ENCODE peak calls at places on chromosomes 5 and 9, in six cellular contexts. A, B, T, S, Y and Z are unnamed samples.

GRCh38 chr5:79959407-79959806 is 31.7 kb downstream of the MTX3 start:
- DNase-seq in A (no peak), Y (no peak), B (no peak), S (no peak), T (no peak), Z (no peak)

GRCh38 chr9:127158995-127159801 is 36.8 kb upstream of the ANGPTL2 start:
- DNase-seq in A (no peak), Y (peak; percentile 73), T (peak; percentile 19), S (no peak), B (no peak), Z (no peak)

GRCh38 chr5:158463188-158463587 is 604.2 kb upstream of the CLINT1 start:
- DNase-seq in T (no peak), S (no peak), B (no peak), A (no peak), Y (no peak), Z (no peak)

GRCh38 chr5:43627028-43627427 is 24.0 kb downstream of the NNT start:
- DNase-seq in Y (peak; percentile 31), S (peak; percentile 44), T (peak; percentile 68), A (no peak), B (peak; percentile 35), Z (no peak)

GRCh38 chr5:171724771-171725609 is 60.6 kb upstream of the SMIM23 start:
- DNase-seq in B (no peak), S (no peak), A (no peak), Y (peak; percentile 44), T (no peak), Z (no peak)

GRCh38 chr5:108623826-108624225 is 123.9 kb upstream of the FER start:
- DNase-seq in T (no peak), B (no peak), Y (no peak), S (no peak), A (no peak), Z (no peak)

GRCh38 chr5:39394946-39395345 is 29.8 kb downstream of the DAB2 start:
- DNase-seq in S (no peak), T (no peak), Y (no peak), B (no peak), A (no peak), Z (no peak)

GRCh38 chr5:115465416-115465815 is 79.2 kb downstream of the FEM1C start:
- DNase-seq in A (no peak), T (no peak), Y (no peak), B (no peak), S (no peak), Z (no peak)

GRCh38 chr5:155530046-155530445 is 516.5 kb downstream of the KIF4B start:
- DNase-seq in B (no peak), T (no peak), S (no peak), A (no peak), Y (no peak), Z (no peak)

GRCh38 chr5:114360816-114361723 is 800 bp upstream of the KCNN2 start:
- DNase-seq in S (no peak), A (peak; percentile 78), T (peak; percentile 7), Y (peak; percentile 49), B (no peak), Z (no peak)

GRCh38 chr9:126415741-126416370 is 89.2 kb downstream of the MVB12B start:
- DNase-seq in B (no peak), A (peak; percentile 57), S (no peak), T (no peak), Y (no peak), Z (no peak)

GRCh38 chr5:159527546-159527945 is 197.3 kb upstream of the IL12B start:
- DNase-seq in B (no peak), A (no peak), Y (no peak), T (no peak), S (no peak), Z (no peak)

GRCh38 chr9:37408933-37409710 is 13.4 kb upstream of the GRHPR start:
- DNase-seq in A (no peak), Y (no peak), T (no peak), B (peak; percentile 37), S (peak; percentile 15), Z (peak; percentile 67)

GRCh38 chr5:158382473-158382872 is 523.5 kb upstream of the CLINT1 start:
- DNase-seq in S (peak; percentile 18), B (peak; percentile 63), A (peak; percentile 83), T (peak; percentile 59), Y (peak; percentile 54), Z (no peak)

GRCh38 chr5:120413706-120414105 is 50.4 kb upstream of the PRR16 start:
- DNase-seq in B (no peak), T (no peak), Y (no peak), S (no peak), A (no peak), Z (no peak)

GRCh38 chr5:73280821-73281746 is 108.1 kb downstream of the TMEM174 start:
- DNase-seq in T (no peak), Y (peak; percentile 41), B (no peak), A (no peak), S (peak; percentile 41), Z (no peak)

GRCh38 chr5:138272681-138273080 is 1.7 kb downstream of the GFRA3 start:
- DNase-seq in Y (no peak), T (no peak), B (no peak), A (no peak), S (no peak), Z (no peak)

GRCh38 chr5:143349127-143349526 is 54.4 kb downstream of the NR3C1 start:
- DNase-seq in B (no peak), A (no peak), T (no peak), Y (no peak), S (no peak), Z (no peak)

GRCh38 chr5:6291961-6292360 is 86.4 kb downstream of the MED10 start:
- DNase-seq in B (peak; percentile 7), S (no peak), Y (no peak), T (no peak), A (no peak), Z (no peak)

GRCh38 chr9:16143947-16144890 is 591.4 kb downstream of the CCDC171 start:
- DNase-seq in Y (no peak), A (no peak), S (no peak), T (no peak), B (peak; percentile 34), Z (no peak)

GRCh38 chr5:147645172-147645571 is 135.3 kb upstream of the DPYSL3 start:
- DNase-seq in S (no peak), T (no peak), Y (no peak), B (no peak), A (no peak), Z (no peak)

GRCh38 chr5:93582677-93583524 is at the start of gene NR2F1:
- DNase-seq in Y (no peak), T (peak; percentile 48), A (no peak), B (no peak), S (peak; percentile 46), Z (no peak)

GRCh38 chr9:121019282-121019681 is 30.8 kb downstream of the C5 start:
- DNase-seq in S (no peak), A (no peak), B (no peak), T (no peak), Y (no peak), Z (no peak)

GRCh38 chr9:37037137-37037743 is 3.2 kb upstream of the PAX5 start:
- DNase-seq in T (no peak), S (no peak), Y (no peak), B (peak; percentile 10), A (peak; percentile 77), Z (no peak)

GRCh38 chr9:92619601-92620300 is 50.2 kb downstream of the IPPK start:
- DNase-seq in B (no peak), Y (no peak), T (no peak), S (no peak), A (no peak), Z (no peak)

GRCh38 chr5:57537831-57538230 is 55.2 kb upstream of the ACTBL2 start:
- DNase-seq in Y (no peak), B (no peak), S (no peak), T (no peak), A (no peak), Z (no peak)

GRCh38 chr9:4243113-4243512 is 56.8 kb downstream of the GLIS3 start:
- DNase-seq in B (no peak), T (no peak), S (no peak), A (no peak), Y (no peak), Z (no peak)

GRCh38 chr5:80625230-80625629 is 29.2 kb upstream of the MSH3 start:
- DNase-seq in T (no peak), A (no peak), S (no peak), B (no peak), Y (no peak), Z (no peak)

GRCh38 chr9:132546148-132547051 is 36.0 kb upstream of the BARHL1 start:
- DNase-seq in A (peak; percentile 63), T (peak; percentile 50), Y (peak; percentile 25), B (peak; percentile 5), S (no peak), Z (no peak)

GRCh38 chr5:69432412-69433206 is 17.7 kb downstream of the MARVELD2 start:
- DNase-seq in Y (no peak), B (no peak), S (no peak), A (no peak), T (no peak), Z (no peak)

GRCh38 chr9:72442212-72442607 is 77.2 kb upstream of the ZFAND5 start:
- DNase-seq in B (no peak), T (peak; percentile 73), A (no peak), Y (no peak), S (peak; percentile 56), Z (no peak)

GRCh38 chr5:178988436-178989220 is 6.5 kb downstream of the GRM6 start:
- DNase-seq in B (no peak), S (no peak), A (no peak), T (no peak), Y (no peak), Z (no peak)
- H3K9me3 ChIP-seq in B (no peaks in the 10 kb centered on the region), S (no peaks in the 10 kb centered on the region), A (peaks cover 22% of the 10 kb centered on the region), T (peaks cover 24% of the 10 kb centered on the region), Y (peaks cover 54% of the 10 kb centered on the region), Z (no peaks in the 10 kb centered on the region)

GRCh38 chr5:68172314-68172713 is 43.2 kb upstream of the PIK3R1 start:
- DNase-seq in S (no peak), T (no peak), A (no peak), B (no peak), Y (no peak), Z (no peak)
- H3K27ac ChIP-seq in S (no peak overlapping the region), T (no peak overlapping the region), A (no peak overlapping the region), B (no peak overlapping the region), Y (no peak overlapping the region), Z (no peak overlapping the region)

DNA sequence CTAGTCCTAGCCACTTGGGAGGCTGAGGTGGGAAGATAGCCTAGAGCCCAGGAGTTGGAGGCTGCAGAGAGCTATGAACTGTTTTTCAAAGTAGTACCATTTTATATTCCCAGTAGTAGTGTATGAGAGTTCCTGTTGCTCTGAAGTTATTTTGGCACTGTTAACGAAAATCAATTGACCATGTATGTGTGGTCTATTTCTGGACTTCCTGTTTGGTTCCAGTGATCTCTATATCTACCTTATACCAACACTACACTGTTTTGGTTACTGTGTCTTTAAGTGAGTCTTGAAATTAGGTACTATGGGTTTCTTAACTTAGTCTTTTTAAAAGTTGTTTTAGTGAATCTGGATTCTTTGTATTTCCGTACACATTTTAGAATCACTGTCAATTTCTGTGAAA is 13.6 kb downstream of the SLF1 start:
- DNase-seq in B (no peak), A (no peak), Y (no peak), S (no peak), T (no peak), Z (no peak)
- H3K9me3 ChIP-seq in B (peaks cover 9% of the 10 kb centered on the region), A (no peaks in the 10 kb centered on the region), Y (no peaks in the 10 kb centered on the region), S (no peaks in the 10 kb centered on the region), T (no peaks in the 10 kb centered on the region), Z (no peaks in the 10 kb centered on the region)

DNA sequence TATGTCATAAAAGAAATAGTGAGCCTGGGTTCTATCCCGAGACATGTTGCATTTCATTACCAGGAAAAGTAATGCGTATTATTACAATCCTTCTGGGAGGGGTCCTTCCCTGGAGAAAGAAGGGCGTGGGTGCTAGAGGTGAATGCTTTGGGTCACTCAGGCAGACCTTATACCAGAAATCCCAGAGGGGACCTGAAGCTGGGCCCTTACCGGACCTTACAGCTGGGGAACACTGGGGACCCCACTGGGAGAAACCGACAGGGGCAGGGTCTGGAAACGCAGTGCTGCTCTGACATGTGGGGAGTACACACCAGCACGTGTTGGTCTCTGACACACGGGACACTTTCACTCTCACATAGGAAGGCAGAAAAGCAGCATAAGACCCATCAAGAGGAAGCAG is 71.3 kb downstream of the LMNB1 start:
- DNase-seq in S (no peak), Y (no peak), B (no peak), A (no peak), T (no peak), Z (no peak)
- H3K27ac ChIP-seq in S (no peak overlapping the region), Y (peak overlapping the region; percentile 53), B (no peak overlapping the region), A (no peak overlapping the region), T (no peak overlapping the region), Z (no peak overlapping the region)